ENCODE peak calls at places on chromosomes 7 and 10, in eight cellular contexts. E is H9, A is GM23338, N is A549, M is neural progenitor cell, F is mammary epithelial cell, R is HCT116, H is fibroblast of lung. Y is an unnamed sample.

GRCh38 chr7:953547-954327 is 743 bp downstream of the ADAP1 start:
- DNase-seq in E (peak), A (peak), N (peak), M (peak), F (peak), R (no peak), H (peak), Y (no peak)

GRCh38 chr7:120190109-120190508 is 82.9 kb upstream of the KCND2 start:
- DNase-seq in E (peak), A (peak), N (no peak), M (peak), F (no peak), R (no peak), H (no peak), Y (no peak)

GRCh38 chr10:131647789-131648188 is 253.0 kb upstream of the PPP2R2D start:
- DNase-seq in E (no peak), A (peak), N (no peak), M (no peak), F (no peak), R (no peak), H (no peak), Y (no peak)

GRCh38 chr7:130982160-130982638 is 248.2 kb upstream of the KLF14 start:
- DNase-seq in E (no peak), A (peak), N (peak), M (peak), F (peak), R (no peak), H (peak), Y (peak)

GRCh38 chr7:47576909-47577255 is 5.0 kb downstream of the TNS3 start:
- DNase-seq in E (no peak), A (no peak), N (no peak), M (no peak), F (no peak), R (no peak), H (no peak), Y (no peak)

GRCh38 chr7:10939237-10939910 is 34.3 kb upstream of the PHF14 start:
- DNase-seq in E (no peak), A (no peak), N (peak), M (no peak), F (peak), R (no peak), H (no peak), Y (peak)

GRCh38 chr7:18053177-18053928 is 25.7 kb upstream of the PRPS1L1 start:
- DNase-seq in E (no peak), A (no peak), N (no peak), M (no peak), F (peak), R (no peak), H (no peak), Y (no peak)

GRCh38 chr10:59240581-59241183 is 64.2 kb downstream of the PHYHIPL start:
- DNase-seq in E (no peak), A (peak), N (no peak), M (peak), F (peak), R (peak), H (peak), Y (peak)

GRCh38 chr7:107742678-107743566 is 1.0 kb upstream of the CBLL1 start:
- DNase-seq in E (peak), A (peak), N (peak), M (peak), F (no peak), R (no peak), H (no peak), Y (no peak)

GRCh38 chr10:132192991-132193670 is 6.4 kb downstream of the DPYSL4 start:
- DNase-seq in E (no peak), A (no peak), N (no peak), M (no peak), F (no peak), R (no peak), H (no peak), Y (no peak)

GRCh38 chr7:47571355-47572100 is 10.4 kb downstream of the TNS3 start:
- DNase-seq in E (no peak), A (no peak), N (no peak), M (no peak), F (peak), R (no peak), H (peak), Y (no peak)

GRCh38 chr10:27741173-27742091 is 4.2 kb downstream of the MKX start:
- DNase-seq in E (peak), A (peak), N (no peak), M (peak), F (no peak), R (no peak), H (no peak), Y (no peak)

GRCh38 chr7:143405158-143405557 is 3.5 kb downstream of the EPHA1 start:
- DNase-seq in E (no peak), A (no peak), N (no peak), M (no peak), F (no peak), R (no peak), H (no peak), Y (no peak)

GRCh38 chr7:72336382-72336886 is 75.7 kb downstream of the CALN1 start:
- DNase-seq in E (peak), A (peak), N (no peak), M (peak), F (no peak), R (no peak), H (no peak), Y (no peak)

GRCh38 chr10:70661623-70662361 is 10.5 kb upstream of the ADAMTS14 start:
- DNase-seq in E (no peak), A (no peak), N (no peak), M (no peak), F (no peak), R (no peak), H (no peak), Y (no peak)

GRCh38 chr7:113796557-113796956 is 122.3 kb downstream of the PPP1R3A start:
- DNase-seq in E (no peak), A (peak), N (no peak), M (no peak), F (peak), R (no peak), H (peak), Y (no peak)

GRCh38 chr10:28105561-28105960 is 106.7 kb upstream of the ODAD2 start:
- DNase-seq in E (no peak), A (no peak), N (no peak), M (no peak), F (no peak), R (no peak), H (no peak), Y (no peak)

GRCh38 chr10:81704596-81704995 is 170.4 kb upstream of the NRG3 start:
- DNase-seq in E (peak), A (peak), N (no peak), M (no peak), F (no peak), R (no peak), H (no peak), Y (no peak)

GRCh38 chr10:99730026-99730425 is 1.9 kb downstream of the COX15 start:
- DNase-seq in E (no peak), A (no peak), N (no peak), M (no peak), F (peak), R (no peak), H (peak), Y (no peak)

GRCh38 chr7:156592124-156592884 is 48.3 kb upstream of the RNF32 start:
- DNase-seq in E (no peak), A (no peak), N (no peak), M (no peak), F (no peak), R (no peak), H (no peak), Y (no peak)

GRCh38 chr7:1978656-1979590 is 253.8 kb downstream of the MAD1L1 start:
- DNase-seq in E (no peak), A (no peak), N (no peak), M (no peak), F (no peak), R (no peak), H (no peak), Y (no peak)

GRCh38 chr7:158461824-158462223 is 125.8 kb downstream of the PTPRN2 start:
- DNase-seq in E (no peak), A (no peak), N (no peak), M (no peak), F (no peak), R (no peak), H (no peak), Y (no peak)

GRCh38 chr7:1569833-1570632 is at the start of gene PSMG3:
- DNase-seq in E (peak), A (peak), N (peak), M (peak), F (peak), R (peak), H (peak), Y (peak)

GRCh38 chr10:116826803-116827202 is 22.5 kb upstream of the ENO4 start:
- DNase-seq in E (no peak), A (no peak), N (no peak), M (peak), F (no peak), R (peak), H (peak), Y (no peak)

GRCh38 chr10:17200035-17200884 is 1.2 kb downstream of the TRDMT1 start:
- DNase-seq in E (no peak), A (no peak), N (no peak), M (no peak), F (no peak), R (no peak), H (no peak), Y (peak)

GRCh38 chr10:5609952-5610616 is 56.3 kb downstream of the ASB13 start:
- DNase-seq in E (no peak), A (no peak), N (peak), M (no peak), F (peak), R (no peak), H (no peak), Y (no peak)

GRCh38 chr10:128463991-128464755 is 337.9 kb upstream of the MKI67 start:
- DNase-seq in E (peak), A (peak), N (no peak), M (peak), F (peak), R (peak), H (peak), Y (peak)

GRCh38 chr7:31899356-31899927 is 170.8 kb downstream of the PDE1C start:
- DNase-seq in E (no peak), A (no peak), N (no peak), M (no peak), F (no peak), R (no peak), H (no peak), Y (no peak)

GRCh38 chr10:53508197-53508596 is 735.6 kb upstream of the MBL2 start:
- DNase-seq in E (no peak), A (peak), N (no peak), M (no peak), F (no peak), R (no peak), H (no peak), Y (no peak)

GRCh38 chr7:24907311-24907886 is 72.6 kb downstream of the OSBPL3 start:
- DNase-seq in E (no peak), A (no peak), N (peak), M (no peak), F (peak), R (peak), H (peak), Y (no peak)

GRCh38 chr10:79028456-79029010 is 40.2 kb upstream of the ZMIZ1 start:
- DNase-seq in E (no peak), A (no peak), N (no peak), M (no peak), F (no peak), R (no peak), H (no peak), Y (no peak)

GRCh38 chr10:93815304-93816091 is 57.8 kb downstream of the LGI1 start:
- DNase-seq in E (peak), A (peak), N (no peak), M (peak), F (peak), R (no peak), H (no peak), Y (peak)

GRCh38 chr10:15293862-15294835 is 76.9 kb downstream of the FAM171A1 start:
- DNase-seq in E (no peak), A (no peak), N (no peak), M (no peak), F (no peak), R (no peak), H (peak), Y (no peak)

GRCh38 chr7:21850531-21851285 is 95.0 kb downstream of the CDCA7L start:
- DNase-seq in E (no peak), A (no peak), N (no peak), M (no peak), F (no peak), R (no peak), H (peak), Y (no peak)
- H3K4me2 ChIP-seq in E (no peak), A (no peak), N (no peak), M (no peak), F (no peak), R (no peak), H (no peak), Y (no peak)

DNA sequence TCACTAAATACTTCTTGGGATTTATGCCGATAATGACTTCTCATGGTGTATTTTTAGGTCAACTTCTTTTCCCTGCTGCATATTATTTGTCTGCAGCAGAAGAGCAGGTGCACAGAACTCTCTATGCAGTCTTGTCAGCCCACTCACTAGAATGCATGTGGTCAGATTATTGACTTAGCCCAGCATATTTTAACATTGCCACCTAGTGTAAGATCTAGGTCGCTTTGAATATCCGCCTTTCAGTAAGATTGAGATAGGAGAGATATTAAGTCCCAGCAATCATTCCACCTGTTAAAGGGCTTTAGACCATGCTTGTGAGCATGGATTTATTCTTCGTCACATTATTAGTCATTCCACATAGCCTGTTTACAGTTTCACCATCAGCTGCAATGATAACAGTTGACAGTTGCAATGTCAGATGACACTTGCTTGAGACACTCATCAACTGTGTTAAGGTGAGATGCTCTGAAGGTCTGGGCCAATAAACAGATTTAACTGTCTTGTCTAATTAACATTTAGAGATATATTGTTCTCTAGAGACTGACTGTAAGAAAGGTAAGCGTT is 491.7 kb downstream of the ARL4A start:
- DNase-seq in E (no peak), A (no peak), N (no peak), M (peak), F (no peak), R (no peak), H (no peak), Y (peak)
- TF ChIP-seq CTCF in E (peak), A (peak), N (peak), M (no peak), F (no peak), R (peak), H (peak), Y (peak)

GRCh38 chr7:80087051-80087767 is 47.4 kb upstream of the GNAI1 start:
- DNase-seq in E (no peak), A (no peak), N (no peak), M (no peak), F (no peak), R (peak), H (peak), Y (no peak)

GRCh38 chr7:80089341-80089740 is 45.3 kb upstream of the GNAI1 start:
- DNase-seq in E (no peak), A (no peak), N (no peak), M (no peak), F (no peak), R (no peak), H (peak), Y (no peak)

GRCh38 chr7:80088705-80089104 is 45.9 kb upstream of the GNAI1 start:
- DNase-seq in E (no peak), A (no peak), N (no peak), M (no peak), F (peak), R (no peak), H (peak), Y (no peak)

GRCh38 chr7:80082214-80082613 is 52.4 kb upstream of the GNAI1 start:
- DNase-seq in E (no peak), A (no peak), N (no peak), M (no peak), F (no peak), R (no peak), H (no peak), Y (no peak)

GRCh38 chr7:80087768-80088170 is 46.9 kb upstream of the GNAI1 start:
- DNase-seq in E (no peak), A (no peak), N (no peak), M (no peak), F (peak), R (no peak), H (no peak), Y (no peak)
- H3K4me2 ChIP-seq in E (no peak), A (no peak), N (no peak), M (no peak), F (no peak), R (peak), H (peak), Y (no peak)

DNA sequence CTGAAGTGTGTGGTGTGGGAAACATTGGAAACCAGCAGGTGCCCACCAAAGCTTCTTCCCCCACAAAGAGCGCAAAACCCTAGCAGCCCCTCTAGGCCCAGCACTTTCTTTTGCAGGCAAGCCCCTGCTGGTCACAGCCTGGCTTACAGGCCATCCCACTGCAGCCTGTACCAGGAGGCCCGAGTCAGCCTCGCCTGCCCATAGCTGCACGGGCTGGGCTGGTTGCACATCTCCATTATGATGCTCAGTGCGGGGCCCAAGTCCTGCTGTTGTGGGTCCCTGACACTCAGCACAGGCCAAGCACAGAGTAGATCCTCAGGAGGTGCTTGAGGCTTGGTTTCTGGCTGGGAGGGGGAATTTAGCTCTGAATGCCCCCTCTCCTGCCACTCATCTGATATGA is 8.0 kb downstream of the CDHR1 start:
- DNase-seq in E (no peak), A (no peak), N (no peak), M (no peak), F (no peak), R (no peak), H (no peak), Y (no peak)
- TF ChIP-seq CTCF in E (peak), A (no peak), N (no peak), M (peak), F (no peak), R (no peak), H (no peak), Y (no peak)

DNA sequence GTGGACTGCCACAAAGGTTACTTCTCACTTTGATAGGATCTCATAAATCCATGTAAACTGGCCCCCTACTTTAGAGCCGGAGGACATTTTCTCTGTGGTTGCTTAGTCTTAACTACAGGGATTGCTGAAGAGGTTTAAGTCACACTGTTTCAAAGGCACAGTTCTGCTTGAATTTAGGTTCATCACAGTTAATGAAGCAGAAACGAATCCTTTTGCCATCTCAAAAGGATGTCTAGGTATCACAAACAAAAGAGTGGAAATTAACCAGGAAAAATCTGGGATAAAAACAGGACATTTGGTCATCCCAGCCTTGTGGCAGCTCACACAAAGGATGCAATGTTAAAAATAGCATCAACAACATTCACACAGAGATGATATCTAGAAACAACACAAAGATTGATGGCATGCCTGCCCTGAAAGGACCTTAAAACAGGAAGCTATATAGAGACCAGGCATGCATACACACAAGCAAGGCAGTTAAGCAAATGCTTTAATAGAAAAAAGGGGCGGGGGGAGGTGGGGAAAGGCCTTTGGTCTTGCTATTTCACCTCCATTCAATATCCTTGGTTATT is 74.0 kb downstream of the DOCK4 start:
- DNase-seq in E (no peak), A (no peak), N (no peak), M (peak), F (no peak), R (no peak), H (peak), Y (no peak)
- H3K4me2 ChIP-seq in E (no peak), A (peak), N (no peak), M (peak), F (no peak), R (no peak), H (no peak), Y (no peak)

DNA sequence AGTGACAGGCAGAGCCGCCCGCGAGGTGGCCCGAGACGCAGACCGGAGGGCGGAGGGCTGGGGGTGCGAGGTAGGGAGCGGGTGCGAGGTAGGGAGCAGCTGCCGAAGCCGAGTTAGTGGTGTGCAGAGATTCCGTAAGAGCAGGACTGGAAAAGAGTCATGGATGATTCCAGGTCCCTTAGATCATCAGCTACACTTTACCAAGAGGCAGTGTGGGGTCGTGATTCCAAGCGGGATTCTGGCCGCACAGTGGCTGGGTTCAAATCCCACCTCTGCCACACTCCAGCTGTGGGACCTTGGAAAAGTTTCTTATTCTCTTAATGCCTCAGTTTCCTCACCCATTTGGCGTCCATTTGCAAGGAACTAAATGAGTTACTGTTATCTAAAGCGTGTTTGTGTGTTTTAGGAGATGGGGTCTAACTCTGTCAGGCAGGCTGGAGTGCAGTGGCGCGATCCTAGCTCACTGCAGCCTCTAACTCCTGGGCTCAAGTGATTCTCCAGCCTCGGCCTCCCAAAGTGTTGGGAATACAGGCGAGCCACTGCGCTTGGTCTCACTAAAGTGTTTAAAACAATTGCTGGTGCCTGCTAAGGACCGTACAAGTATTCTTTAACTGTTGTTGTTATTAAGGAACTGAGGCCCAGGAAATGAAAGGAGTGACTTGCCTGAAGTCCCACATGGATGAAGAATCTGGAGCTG is 1.1 kb downstream of the NDUFB2 start:
- DNase-seq in E (no peak), A (no peak), N (no peak), M (no peak), F (no peak), R (no peak), H (peak), Y (no peak)
- TF ChIP-seq CTCF in E (no peak), A (no peak), N (no peak), M (no peak), F (no peak), R (no peak), H (no peak), Y (peak)

DNA sequence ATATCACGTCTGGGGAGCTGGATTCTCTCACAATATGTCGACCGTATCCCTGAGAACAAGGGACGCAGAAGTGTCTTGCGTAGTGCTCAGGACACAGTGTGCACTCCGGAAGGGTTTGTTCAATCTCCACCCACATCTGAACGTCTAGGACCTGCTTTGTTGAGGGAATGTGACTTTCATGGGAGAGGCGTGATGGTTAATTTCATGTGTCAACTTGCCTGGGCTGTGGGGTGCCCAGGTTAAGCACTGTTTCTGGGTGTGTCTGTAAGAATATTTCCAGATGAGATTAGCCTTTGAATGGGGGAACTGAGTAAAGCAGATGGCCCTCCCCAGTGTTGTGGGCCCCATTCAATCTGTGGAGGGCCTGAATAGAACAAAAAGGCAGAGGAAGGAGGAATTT is 80.4 kb upstream of the SFMBT2 start:
- DNase-seq in E (no peak), A (no peak), N (no peak), M (no peak), F (no peak), R (no peak), H (no peak), Y (no peak)
- H3K4me2 ChIP-seq in E (no peak), A (no peak), N (no peak), M (no peak), F (no peak), R (no peak), H (no peak), Y (no peak)

GRCh38 chr7:108973075-108973474 is 403.4 kb downstream of the DNAJB9 start:
- DNase-seq in E (no peak), A (peak), N (no peak), M (peak), F (no peak), R (peak), H (peak), Y (no peak)
- TF ChIP-seq CTCF in E (peak), A (peak), N (peak), M (peak), F (no peak), R (peak), H (no peak), Y (peak)

Y was measured in OCI-LY7.